ENCODE peak calls at places on chromosomes 13 and 19, in eight cellular contexts. One of them, this sample, is unnamed.

GRCh38 chr19:48511800-48512503 is at the start of gene LMTK3:
- DNase-seq in DMS153: no peak
- DNase-seq in effector CD4-positive, alpha-beta T cell: peak; percentile 83
- DNase-seq in HT-29: no peak
- DNase-seq in NCI-H460: no peak
- DNase-seq in HFFc6: no peak
- DNase-seq in DMS79 treated with DMSO at 0.1 percent for 48 hours: peak; percentile 58
- DNase-seq in NCI-H2081 treated with DMSO at 0.1 percent for 48 hours: peak; percentile 24
- DNase-seq in this sample: no peak

GRCh38 chr19:33524024-33524664 is 2.6 kb upstream of the PEPD start:
- DNase-seq in HFFc6: no peak
- DNase-seq in DMS79 treated with DMSO at 0.1 percent for 48 hours: no peak
- DNase-seq in NCI-H460: no peak
- DNase-seq in DMS153: no peak
- DNase-seq in NCI-H2081 treated with DMSO at 0.1 percent for 48 hours: no peak
- DNase-seq in effector CD4-positive, alpha-beta T cell: no peak
- DNase-seq in HT-29: no peak
- DNase-seq in this sample: no peak

GRCh38 chr19:16359964-16360363 is 35.3 kb downstream of the KLF2 start:
- DNase-seq in effector CD4-positive, alpha-beta T cell: no peak
- DNase-seq in NCI-H2081 treated with DMSO at 0.1 percent for 48 hours: no peak
- DNase-seq in DMS79 treated with DMSO at 0.1 percent for 48 hours: no peak
- DNase-seq in NCI-H460: no peak
- DNase-seq in HFFc6: no peak
- DNase-seq in DMS153: no peak
- DNase-seq in HT-29: no peak
- DNase-seq in this sample: no peak

GRCh38 chr19:49590071-49590970 is 661 bp upstream of the PRR12 start:
- DNase-seq in NCI-H2081 treated with DMSO at 0.1 percent for 48 hours: peak; percentile 85
- DNase-seq in NCI-H460: peak; percentile 90
- DNase-seq in DMS153: peak; percentile 93
- DNase-seq in HFFc6: peak; percentile 94
- DNase-seq in DMS79 treated with DMSO at 0.1 percent for 48 hours: peak; percentile 95
- DNase-seq in HT-29: peak; percentile 100
- DNase-seq in effector CD4-positive, alpha-beta T cell: peak; percentile 86
- DNase-seq in this sample: peak; percentile 96

GRCh38 chr19:47122359-47123335 is 8.0 kb upstream of the SAE1 start:
- DNase-seq in NCI-H2081 treated with DMSO at 0.1 percent for 48 hours: no peak
- DNase-seq in HFFc6: peak; percentile 73
- DNase-seq in DMS79 treated with DMSO at 0.1 percent for 48 hours: no peak
- DNase-seq in HT-29: no peak
- DNase-seq in NCI-H460: no peak
- DNase-seq in DMS153: no peak
- DNase-seq in effector CD4-positive, alpha-beta T cell: no peak
- DNase-seq in this sample: no peak

GRCh38 chr13:42405665-42406390 is 133.9 kb downstream of the AKAP11 start:
- DNase-seq in HT-29: no peak
- DNase-seq in NCI-H2081 treated with DMSO at 0.1 percent for 48 hours: no peak
- DNase-seq in NCI-H460: no peak
- DNase-seq in DMS79 treated with DMSO at 0.1 percent for 48 hours: no peak
- DNase-seq in effector CD4-positive, alpha-beta T cell: peak; percentile 17
- DNase-seq in HFFc6: no peak
- DNase-seq in DMS153: no peak
- DNase-seq in this sample: no peak

GRCh38 chr13:95474992-95475391 is 77.5 kb upstream of the CLDN10 start:
- DNase-seq in HT-29: no peak
- DNase-seq in NCI-H2081 treated with DMSO at 0.1 percent for 48 hours: no peak
- DNase-seq in HFFc6: no peak
- DNase-seq in DMS153: no peak
- DNase-seq in DMS79 treated with DMSO at 0.1 percent for 48 hours: no peak
- DNase-seq in NCI-H460: no peak
- DNase-seq in effector CD4-positive, alpha-beta T cell: no peak
- DNase-seq in this sample: no peak

GRCh38 chr13:111491021-111491420 is 170.6 kb downstream of the TEX29 start:
- DNase-seq in HT-29: no peak
- DNase-seq in NCI-H2081 treated with DMSO at 0.1 percent for 48 hours: no peak
- DNase-seq in DMS153: no peak
- DNase-seq in DMS79 treated with DMSO at 0.1 percent for 48 hours: no peak
- DNase-seq in NCI-H460: no peak
- DNase-seq in effector CD4-positive, alpha-beta T cell: no peak
- DNase-seq in HFFc6: no peak
- DNase-seq in this sample: peak; percentile 39

GRCh38 chr13:33016414-33017409 is at the start of gene KL:
- DNase-seq in DMS79 treated with DMSO at 0.1 percent for 48 hours: peak; percentile 13
- DNase-seq in NCI-H460: no peak
- DNase-seq in HFFc6: no peak
- DNase-seq in DMS153: peak; percentile 11
- DNase-seq in NCI-H2081 treated with DMSO at 0.1 percent for 48 hours: no peak
- DNase-seq in effector CD4-positive, alpha-beta T cell: no peak
- DNase-seq in HT-29: no peak
- DNase-seq in this sample: no peak

GRCh38 chr13:110869805-110870706 is 44.8 kb downstream of the ANKRD10 start:
- DNase-seq in DMS153: peak; percentile 71
- DNase-seq in NCI-H2081 treated with DMSO at 0.1 percent for 48 hours: no peak
- DNase-seq in effector CD4-positive, alpha-beta T cell: no peak
- DNase-seq in NCI-H460: peak; percentile 99
- DNase-seq in HFFc6: peak; percentile 100
- DNase-seq in HT-29: peak; percentile 99
- DNase-seq in DMS79 treated with DMSO at 0.1 percent for 48 hours: peak; percentile 17
- DNase-seq in this sample: no peak

GRCh38 chr13:35768126-35768525 is 291.6 kb upstream of the MAB21L1 start:
- DNase-seq in DMS79 treated with DMSO at 0.1 percent for 48 hours: peak; percentile 77
- DNase-seq in NCI-H460: no peak
- DNase-seq in HT-29: no peak
- DNase-seq in DMS153: peak; percentile 69
- DNase-seq in HFFc6: no peak
- DNase-seq in NCI-H2081 treated with DMSO at 0.1 percent for 48 hours: peak; percentile 43
- DNase-seq in effector CD4-positive, alpha-beta T cell: no peak
- DNase-seq in this sample: no peak

GRCh38 chr13:41401371-41401770 is 56.0 kb upstream of the RGCC start:
- DNase-seq in NCI-H460: no peak
- DNase-seq in NCI-H2081 treated with DMSO at 0.1 percent for 48 hours: no peak
- DNase-seq in DMS153: no peak
- DNase-seq in DMS79 treated with DMSO at 0.1 percent for 48 hours: no peak
- DNase-seq in HT-29: no peak
- DNase-seq in HFFc6: no peak
- DNase-seq in effector CD4-positive, alpha-beta T cell: no peak
- DNase-seq in this sample: no peak

GRCh38 chr19:1049106-1049505 is 9.2 kb downstream of the ABCA7 start:
- DNase-seq in DMS153: no peak
- DNase-seq in NCI-H460: no peak
- DNase-seq in NCI-H2081 treated with DMSO at 0.1 percent for 48 hours: no peak
- DNase-seq in effector CD4-positive, alpha-beta T cell: no peak
- DNase-seq in HT-29: no peak
- DNase-seq in HFFc6: no peak
- DNase-seq in DMS79 treated with DMSO at 0.1 percent for 48 hours: no peak
- DNase-seq in this sample: no peak

GRCh38 chr19:33286899-33287298 is 15.4 kb downstream of the CEBPA start:
- DNase-seq in effector CD4-positive, alpha-beta T cell: no peak
- DNase-seq in HT-29: no peak
- DNase-seq in DMS153: no peak
- DNase-seq in HFFc6: no peak
- DNase-seq in DMS79 treated with DMSO at 0.1 percent for 48 hours: no peak
- DNase-seq in NCI-H460: no peak
- DNase-seq in NCI-H2081 treated with DMSO at 0.1 percent for 48 hours: no peak
- DNase-seq in this sample: no peak

GRCh38 chr13:30142502-30143211 is 164.7 kb downstream of the KATNAL1 start:
- DNase-seq in NCI-H2081 treated with DMSO at 0.1 percent for 48 hours: no peak
- DNase-seq in DMS79 treated with DMSO at 0.1 percent for 48 hours: peak; percentile 69
- DNase-seq in HFFc6: peak; percentile 98
- DNase-seq in NCI-H460: no peak
- DNase-seq in effector CD4-positive, alpha-beta T cell: no peak
- DNase-seq in DMS153: no peak
- DNase-seq in HT-29: peak; percentile 70
- DNase-seq in this sample: no peak

GRCh38 chr13:111864566-111864965 is 202.4 kb upstream of the SOX1 start:
- DNase-seq in NCI-H2081 treated with DMSO at 0.1 percent for 48 hours: no peak
- DNase-seq in DMS79 treated with DMSO at 0.1 percent for 48 hours: no peak
- DNase-seq in DMS153: no peak
- DNase-seq in NCI-H460: no peak
- DNase-seq in HT-29: no peak
- DNase-seq in HFFc6: no peak
- DNase-seq in effector CD4-positive, alpha-beta T cell: no peak
- DNase-seq in this sample: no peak

GRCh38 chr13:75299206-75299605 is 182.8 kb downstream of the TBC1D4 start:
- DNase-seq in DMS79 treated with DMSO at 0.1 percent for 48 hours: no peak
- DNase-seq in HFFc6: no peak
- DNase-seq in HT-29: no peak
- DNase-seq in NCI-H2081 treated with DMSO at 0.1 percent for 48 hours: no peak
- DNase-seq in DMS153: no peak
- DNase-seq in NCI-H460: no peak
- DNase-seq in effector CD4-positive, alpha-beta T cell: no peak
- DNase-seq in this sample: no peak

GRCh38 chr13:93709511-93710244 is 483.1 kb downstream of the GPC6 start:
- DNase-seq in HT-29: no peak
- DNase-seq in DMS153: no peak
- DNase-seq in NCI-H460: no peak
- DNase-seq in DMS79 treated with DMSO at 0.1 percent for 48 hours: no peak
- DNase-seq in HFFc6: no peak
- DNase-seq in NCI-H2081 treated with DMSO at 0.1 percent for 48 hours: no peak
- DNase-seq in effector CD4-positive, alpha-beta T cell: no peak
- DNase-seq in this sample: no peak